ENCODE peak calls at places on chromosomes 5 and 9, in five cellular contexts. A is K562, E is H1, Z is GM12878, Y is HepG2. S is an unnamed sample.

GRCh38 chr9:105401651-105402050 is 46.2 kb upstream of the FSD1L start:
- DNase-seq in E (no peak), Z (no peak), Y (no peak), A (no peak), S (no peak)

GRCh38 chr9:75979362-75979761 is 88.9 kb downstream of the PCSK5 start:
- DNase-seq in Y (peak; percentile 18), A (no peak), Z (no peak), E (no peak), S (peak; percentile 12)

GRCh38 chr5:142753114-142753764 is 16.9 kb upstream of the ARHGAP26 start:
- DNase-seq in Y (no peak), A (no peak), E (no peak), Z (no peak), S (peak; percentile 17)

GRCh38 chr5:92401492-92401891 is 1018.4 kb upstream of the ARRDC3 start:
- DNase-seq in Z (no peak), Y (no peak), A (no peak), E (no peak), S (peak; percentile 14)

GRCh38 chr5:107090471-107090870 is 580.3 kb downstream of the EFNA5 start:
- DNase-seq in Y (no peak), Z (no peak), E (no peak), A (no peak), S (no peak)

GRCh38 chr9:14652729-14653377 is 40.4 kb downstream of the ZDHHC21 start:
- DNase-seq in A (peak; percentile 4), E (no peak), Z (no peak), Y (peak; percentile 70), S (no peak)

GRCh38 chr9:129432671-129433154 is 188.2 kb downstream of the C9orf50 start:
- DNase-seq in Y (no peak), A (no peak), Z (no peak), E (no peak), S (no peak)

GRCh38 chr5:130138406-130139060 is 234.3 kb downstream of the CHSY3 start:
- DNase-seq in E (no peak), A (no peak), Z (no peak), Y (no peak), S (no peak)

GRCh38 chr9:134305533-134305932 is 20.7 kb upstream of the RXRA start:
- DNase-seq in Z (no peak), E (no peak), Y (no peak), A (no peak), S (no peak)

GRCh38 chr5:74673011-74673790 is 11.8 kb upstream of the HEXB start:
- DNase-seq in Z (no peak), E (no peak), A (no peak), Y (peak; percentile 29), S (no peak)
- TF ChIP-seq HDAC2 in Z (no peak), E (no peak), A (no peak), Y (no peak), S (no peak)

GRCh38 chr9:21626493-21626892 is 144.4 kb upstream of the IFNE start:
- DNase-seq in Z (no peak), E (no peak), Y (no peak), A (no peak), S (no peak)

GRCh38 chr9:21624675-21625477 is 142.8 kb upstream of the IFNE start:
- DNase-seq in A (no peak), Z (no peak), Y (no peak), E (no peak), S (no peak)
- TF ChIP-seq HDAC2 in A (no peak), Z (no peak), Y (no peak), E (no peak), S (no peak)

GRCh38 chr9:136942112-136942880 is 2.2 kb downstream of the FBXW5 start:
- DNase-seq in A (peak; percentile 48), Z (no peak), E (no peak), Y (no peak), S (no peak)

GRCh38 chr9:136944519-136945332 is at the start of the genes C8G and FBXW5:
- DNase-seq in Y (peak; percentile 87), E (peak; percentile 96), Z (peak; percentile 72), A (peak; percentile 97), S (peak; percentile 91)

GRCh38 chr9:136944094-136944518 is 432 bp downstream of the FBXW5 start:
- DNase-seq in Z (no peak), A (no peak), Y (no peak), E (peak; percentile 66), S (peak; percentile 39)

GRCh38 chr9:136942881-136943230 is 1.7 kb downstream of the FBXW5 start:
- DNase-seq in Z (no peak), A (no peak), E (no peak), Y (no peak), S (no peak)

DNA sequence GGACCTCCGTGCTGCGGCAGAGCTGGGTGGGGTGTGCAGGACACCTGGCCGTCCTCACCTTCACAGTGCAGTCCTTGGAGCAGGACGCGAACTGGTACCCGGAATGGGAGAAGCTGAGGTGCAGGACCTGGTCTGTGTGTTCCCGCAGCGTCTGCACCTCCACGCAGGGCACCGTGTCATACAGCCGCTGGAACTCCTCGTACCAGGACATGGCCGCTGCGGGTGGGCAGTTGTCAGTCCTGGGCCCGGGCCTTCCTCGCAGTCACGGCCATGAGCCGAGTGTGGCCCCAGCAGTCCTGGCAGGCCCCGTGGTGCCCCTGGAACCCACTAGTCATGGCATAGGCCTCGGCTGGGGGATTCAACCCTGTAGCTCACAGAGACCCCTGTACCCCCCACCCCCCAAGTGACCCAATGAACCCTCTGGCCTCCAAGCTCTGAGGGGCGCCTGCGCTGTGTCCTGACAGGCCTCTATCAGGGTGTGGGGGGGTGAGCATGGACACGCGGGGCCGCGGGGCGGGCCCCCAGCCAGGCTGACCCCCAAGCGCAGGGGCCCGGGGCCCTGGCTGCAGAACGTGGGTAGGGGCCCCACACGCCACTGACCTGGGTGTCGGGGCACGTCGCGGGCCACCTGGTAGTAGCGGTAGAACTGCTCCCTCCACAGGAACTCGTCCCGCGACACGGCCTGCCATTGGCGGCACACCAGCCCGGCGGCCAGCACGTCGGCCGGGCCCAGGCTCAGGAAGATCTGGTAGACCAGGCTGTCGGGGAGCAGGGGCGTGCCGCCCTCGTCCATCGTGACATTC is 1.0 kb downstream of the FBXW5 start:
- DNase-seq in A (peak; percentile 73), Y (no peak), E (peak; percentile 71), Z (no peak), S (peak; percentile 50)
- TF ChIP-seq HDAC2 in A (no peak), Y (no peak), E (peak; percentile 71), Z (no peak), S (no peak)

GRCh38 chr5:174294891-174295620 is 249.6 kb downstream of the NSG2 start:
- DNase-seq in Z (no peak), E (peak; percentile 11), Y (no peak), A (no peak), S (no peak)
- TF ChIP-seq HDAC2 in Z (no peak), E (no peak), Y (no peak), A (no peak), S (no peak)

GRCh38 chr5:173850664-173851063 is 37.5 kb upstream of the CPEB4 start:
- DNase-seq in A (no peak), E (no peak), Z (no peak), Y (no peak), S (no peak)
- TF ChIP-seq HDAC2 in A (no peak), E (no peak), Z (no peak), Y (no peak), S (no peak)